ENCODE peak calls at places on chromosomes 12 and 14, in nine cellular contexts. One of them, this sample, is unnamed.

GRCh38 chr14:85248881-85249635 is 280.9 kb upstream of the FLRT2 start:
- DNase-seq in CD8-positive, alpha-beta T cell: no peak
- DNase-seq in B cell: no peak
- DNase-seq in mesothelial cell of epicardium: no peak
- DNase-seq in stomach: no peak
- DNase-seq in upper lobe of left lung: no peak
- DNase-seq in progenitor cell of endocrine pancreas: no peak
- DNase-seq in dorsolateral prefrontal cortex: no peak
- DNase-seq in RWPE1: peak
- DNase-seq in this sample: no peak

GRCh38 chr12:120684523-120684932 is 2.4 kb upstream of the MLEC start:
- DNase-seq in B cell: no peak
- DNase-seq in RWPE1: no peak
- DNase-seq in mesothelial cell of epicardium: no peak
- DNase-seq in dorsolateral prefrontal cortex: no peak
- DNase-seq in stomach: no peak
- DNase-seq in CD8-positive, alpha-beta T cell: no peak
- DNase-seq in upper lobe of left lung: no peak
- DNase-seq in progenitor cell of endocrine pancreas: no peak
- DNase-seq in this sample: no peak

GRCh38 chr12:7712841-7713442 is 1.7 kb downstream of the DPPA3 start:
- DNase-seq in progenitor cell of endocrine pancreas: no peak
- DNase-seq in dorsolateral prefrontal cortex: no peak
- DNase-seq in upper lobe of left lung: peak
- DNase-seq in mesothelial cell of epicardium: no peak
- DNase-seq in CD8-positive, alpha-beta T cell: no peak
- DNase-seq in RWPE1: no peak
- DNase-seq in stomach: no peak
- DNase-seq in B cell: no peak
- DNase-seq in this sample: no peak

GRCh38 chr12:83818888-83819287 is 1093.7 kb downstream of the SLC6A15 start:
- DNase-seq in B cell: no peak
- DNase-seq in stomach: no peak
- DNase-seq in CD8-positive, alpha-beta T cell: no peak
- DNase-seq in RWPE1: peak
- DNase-seq in dorsolateral prefrontal cortex: no peak
- DNase-seq in progenitor cell of endocrine pancreas: no peak
- DNase-seq in mesothelial cell of epicardium: no peak
- DNase-seq in upper lobe of left lung: no peak
- DNase-seq in this sample: no peak

GRCh38 chr14:91493169-91493568 is 16.9 kb downstream of the PPP4R3A start:
- DNase-seq in progenitor cell of endocrine pancreas: no peak
- DNase-seq in RWPE1: no peak
- DNase-seq in mesothelial cell of epicardium: no peak
- DNase-seq in upper lobe of left lung: no peak
- DNase-seq in dorsolateral prefrontal cortex: no peak
- DNase-seq in CD8-positive, alpha-beta T cell: no peak
- DNase-seq in stomach: no peak
- DNase-seq in B cell: no peak
- DNase-seq in this sample: no peak

GRCh38 chr12:109961612-109962011 is 34.6 kb downstream of the GIT2 start:
- DNase-seq in B cell: no peak
- DNase-seq in dorsolateral prefrontal cortex: no peak
- DNase-seq in CD8-positive, alpha-beta T cell: no peak
- DNase-seq in mesothelial cell of epicardium: no peak
- DNase-seq in progenitor cell of endocrine pancreas: no peak
- DNase-seq in upper lobe of left lung: no peak
- DNase-seq in stomach: no peak
- DNase-seq in RWPE1: no peak
- DNase-seq in this sample: no peak

GRCh38 chr12:81888961-81889360 is 129.8 kb upstream of the PPFIA2 start:
- DNase-seq in mesothelial cell of epicardium: no peak
- DNase-seq in stomach: no peak
- DNase-seq in B cell: no peak
- DNase-seq in progenitor cell of endocrine pancreas: no peak
- DNase-seq in CD8-positive, alpha-beta T cell: no peak
- DNase-seq in upper lobe of left lung: no peak
- DNase-seq in RWPE1: no peak
- DNase-seq in dorsolateral prefrontal cortex: no peak
- DNase-seq in this sample: no peak

GRCh38 chr14:99605299-99605961 is 1.4 kb upstream of the CCDC85C start:
- DNase-seq in B cell: peak
- DNase-seq in dorsolateral prefrontal cortex: peak
- DNase-seq in progenitor cell of endocrine pancreas: peak
- DNase-seq in RWPE1: peak
- DNase-seq in CD8-positive, alpha-beta T cell: peak
- DNase-seq in stomach: peak
- DNase-seq in mesothelial cell of epicardium: peak
- DNase-seq in upper lobe of left lung: peak
- DNase-seq in this sample: peak

GRCh38 chr12:118175823-118176447 is 40.0 kb downstream of the PEBP1 start:
- DNase-seq in mesothelial cell of epicardium: no peak
- DNase-seq in RWPE1: no peak
- DNase-seq in progenitor cell of endocrine pancreas: no peak
- DNase-seq in CD8-positive, alpha-beta T cell: no peak
- DNase-seq in dorsolateral prefrontal cortex: no peak
- DNase-seq in upper lobe of left lung: no peak
- DNase-seq in stomach: no peak
- DNase-seq in B cell: peak
- DNase-seq in this sample: no peak

GRCh38 chr14:102344485-102344884 is 18.2 kb downstream of the CINP start:
- DNase-seq in RWPE1: no peak
- DNase-seq in B cell: no peak
- DNase-seq in mesothelial cell of epicardium: no peak
- DNase-seq in CD8-positive, alpha-beta T cell: no peak
- DNase-seq in upper lobe of left lung: no peak
- DNase-seq in stomach: no peak
- DNase-seq in dorsolateral prefrontal cortex: peak
- DNase-seq in progenitor cell of endocrine pancreas: no peak
- DNase-seq in this sample: no peak

GRCh38 chr12:83954939-83955601 is 957.5 kb downstream of the SLC6A15 start:
- DNase-seq in stomach: no peak
- DNase-seq in RWPE1: no peak
- DNase-seq in mesothelial cell of epicardium: no peak
- DNase-seq in dorsolateral prefrontal cortex: no peak
- DNase-seq in CD8-positive, alpha-beta T cell: no peak
- DNase-seq in upper lobe of left lung: no peak
- DNase-seq in B cell: no peak
- DNase-seq in progenitor cell of endocrine pancreas: no peak
- DNase-seq in this sample: no peak

GRCh38 chr12:81170072-81170471 is 92.2 kb downstream of the ACSS3 start:
- DNase-seq in progenitor cell of endocrine pancreas: no peak
- DNase-seq in stomach: no peak
- DNase-seq in B cell: no peak
- DNase-seq in mesothelial cell of epicardium: no peak
- DNase-seq in RWPE1: peak
- DNase-seq in CD8-positive, alpha-beta T cell: no peak
- DNase-seq in dorsolateral prefrontal cortex: no peak
- DNase-seq in upper lobe of left lung: no peak
- DNase-seq in this sample: no peak

GRCh38 chr12:45125997-45126396 is 75.1 kb upstream of the DBX2 start:
- DNase-seq in dorsolateral prefrontal cortex: no peak
- DNase-seq in progenitor cell of endocrine pancreas: no peak
- DNase-seq in CD8-positive, alpha-beta T cell: no peak
- DNase-seq in RWPE1: peak
- DNase-seq in upper lobe of left lung: no peak
- DNase-seq in mesothelial cell of epicardium: no peak
- DNase-seq in stomach: no peak
- DNase-seq in B cell: no peak
- DNase-seq in this sample: no peak

GRCh38 chr12:45124485-45125155 is 73.7 kb upstream of the DBX2 start:
- DNase-seq in upper lobe of left lung: no peak
- DNase-seq in progenitor cell of endocrine pancreas: no peak
- DNase-seq in dorsolateral prefrontal cortex: no peak
- DNase-seq in mesothelial cell of epicardium: no peak
- DNase-seq in RWPE1: no peak
- DNase-seq in stomach: no peak
- DNase-seq in B cell: no peak
- DNase-seq in CD8-positive, alpha-beta T cell: no peak
- DNase-seq in this sample: no peak

GRCh38 chr12:45122776-45123380 is 72.0 kb upstream of the DBX2 start:
- DNase-seq in mesothelial cell of epicardium: no peak
- DNase-seq in dorsolateral prefrontal cortex: no peak
- DNase-seq in B cell: no peak
- DNase-seq in CD8-positive, alpha-beta T cell: no peak
- DNase-seq in progenitor cell of endocrine pancreas: no peak
- DNase-seq in stomach: no peak
- DNase-seq in upper lobe of left lung: no peak
- DNase-seq in RWPE1: peak
- DNase-seq in this sample: no peak

GRCh38 chr12:45121224-45121623 is 70.3 kb upstream of the DBX2 start:
- DNase-seq in upper lobe of left lung: no peak
- DNase-seq in stomach: no peak
- DNase-seq in mesothelial cell of epicardium: no peak
- DNase-seq in RWPE1: no peak
- DNase-seq in CD8-positive, alpha-beta T cell: no peak
- DNase-seq in B cell: no peak
- DNase-seq in progenitor cell of endocrine pancreas: no peak
- DNase-seq in dorsolateral prefrontal cortex: no peak
- DNase-seq in this sample: no peak
- TF ChIP-seq CTCF in upper lobe of left lung: no peak
- TF ChIP-seq CTCF in stomach: no peak
- TF ChIP-seq CTCF in mesothelial cell of epicardium: peak
- TF ChIP-seq CTCF in RWPE1: no peak
- TF ChIP-seq CTCF in CD8-positive, alpha-beta T cell: no peak
- TF ChIP-seq CTCF in B cell: peak
- TF ChIP-seq CTCF in progenitor cell of endocrine pancreas: peak
- TF ChIP-seq CTCF in dorsolateral prefrontal cortex: no peak
- TF ChIP-seq CTCF in this sample: no peak

GRCh38 chr14:92787554-92787953 is 6.6 kb upstream of the GOLGA5 start:
- DNase-seq in RWPE1: no peak
- DNase-seq in mesothelial cell of epicardium: no peak
- DNase-seq in upper lobe of left lung: no peak
- DNase-seq in dorsolateral prefrontal cortex: no peak
- DNase-seq in stomach: no peak
- DNase-seq in B cell: no peak
- DNase-seq in progenitor cell of endocrine pancreas: no peak
- DNase-seq in CD8-positive, alpha-beta T cell: no peak
- DNase-seq in this sample: no peak
- TF ChIP-seq CTCF in RWPE1: no peak
- TF ChIP-seq CTCF in mesothelial cell of epicardium: no peak
- TF ChIP-seq CTCF in upper lobe of left lung: no peak
- TF ChIP-seq CTCF in dorsolateral prefrontal cortex: no peak
- TF ChIP-seq CTCF in stomach: no peak
- TF ChIP-seq CTCF in B cell: no peak
- TF ChIP-seq CTCF in progenitor cell of endocrine pancreas: no peak
- TF ChIP-seq CTCF in CD8-positive, alpha-beta T cell: no peak
- TF ChIP-seq CTCF in this sample: no peak

GRCh38 chr14:104137297-104138097 is 890 bp upstream of the KIF26A start:
- DNase-seq in RWPE1: peak
- DNase-seq in progenitor cell of endocrine pancreas: peak
- DNase-seq in B cell: no peak
- DNase-seq in stomach: peak
- DNase-seq in mesothelial cell of epicardium: peak
- DNase-seq in CD8-positive, alpha-beta T cell: peak
- DNase-seq in dorsolateral prefrontal cortex: peak
- DNase-seq in upper lobe of left lung: peak
- DNase-seq in this sample: no peak
- TF ChIP-seq CTCF in RWPE1: peak
- TF ChIP-seq CTCF in progenitor cell of endocrine pancreas: peak
- TF ChIP-seq CTCF in B cell: peak
- TF ChIP-seq CTCF in stomach: peak
- TF ChIP-seq CTCF in mesothelial cell of epicardium: peak
- TF ChIP-seq CTCF in CD8-positive, alpha-beta T cell: peak
- TF ChIP-seq CTCF in dorsolateral prefrontal cortex: peak
- TF ChIP-seq CTCF in upper lobe of left lung: peak
- TF ChIP-seq CTCF in this sample: peak

DNA sequence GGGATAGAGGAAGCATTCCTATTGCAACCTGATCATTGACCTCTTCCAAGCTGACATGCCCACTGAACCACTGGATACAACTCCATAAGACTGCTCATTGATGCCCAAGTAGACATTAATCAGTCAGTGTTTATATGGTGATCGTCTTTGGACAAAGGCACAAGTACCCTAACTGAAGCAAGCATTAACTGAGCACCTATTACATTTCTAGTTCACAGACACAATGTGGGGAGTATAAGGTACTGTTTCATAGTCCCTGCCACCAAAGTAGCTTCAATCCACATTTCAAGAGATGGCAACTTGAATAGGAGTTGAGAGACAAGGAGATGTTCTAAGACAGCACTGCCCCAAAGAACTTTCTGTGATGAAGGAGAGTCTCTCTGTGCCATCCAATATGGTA is 10.9 kb upstream of the COL2A1 start:
- DNase-seq in dorsolateral prefrontal cortex: no peak
- DNase-seq in progenitor cell of endocrine pancreas: no peak
- DNase-seq in upper lobe of left lung: no peak
- DNase-seq in CD8-positive, alpha-beta T cell: no peak
- DNase-seq in mesothelial cell of epicardium: no peak
- DNase-seq in stomach: no peak
- DNase-seq in B cell: no peak
- DNase-seq in RWPE1: no peak
- DNase-seq in this sample: no peak
- TF ChIP-seq CTCF in dorsolateral prefrontal cortex: no peak
- TF ChIP-seq CTCF in progenitor cell of endocrine pancreas: no peak
- TF ChIP-seq CTCF in upper lobe of left lung: no peak
- TF ChIP-seq CTCF in CD8-positive, alpha-beta T cell: no peak
- TF ChIP-seq CTCF in mesothelial cell of epicardium: no peak
- TF ChIP-seq CTCF in stomach: no peak
- TF ChIP-seq CTCF in B cell: no peak
- TF ChIP-seq CTCF in RWPE1: no peak
- TF ChIP-seq CTCF in this sample: no peak

GRCh38 chr12:104064842-104065441 is 611 bp downstream of the HCFC2 start:
- DNase-seq in CD8-positive, alpha-beta T cell: no peak
- DNase-seq in stomach: no peak
- DNase-seq in B cell: no peak
- DNase-seq in upper lobe of left lung: peak
- DNase-seq in progenitor cell of endocrine pancreas: no peak
- DNase-seq in mesothelial cell of epicardium: no peak
- DNase-seq in RWPE1: peak
- DNase-seq in dorsolateral prefrontal cortex: peak
- DNase-seq in this sample: no peak

GRCh38 chr12:104059963-104060362 is 4.4 kb upstream of the HCFC2 start:
- DNase-seq in mesothelial cell of epicardium: no peak
- DNase-seq in progenitor cell of endocrine pancreas: no peak
- DNase-seq in CD8-positive, alpha-beta T cell: no peak
- DNase-seq in B cell: no peak
- DNase-seq in RWPE1: no peak
- DNase-seq in dorsolateral prefrontal cortex: no peak
- DNase-seq in upper lobe of left lung: no peak
- DNase-seq in stomach: no peak
- DNase-seq in this sample: no peak

GRCh38 chr12:104060791-104061190 is 3.5 kb upstream of the HCFC2 start:
- DNase-seq in RWPE1: peak
- DNase-seq in CD8-positive, alpha-beta T cell: no peak
- DNase-seq in dorsolateral prefrontal cortex: no peak
- DNase-seq in upper lobe of left lung: no peak
- DNase-seq in stomach: no peak
- DNase-seq in progenitor cell of endocrine pancreas: no peak
- DNase-seq in mesothelial cell of epicardium: no peak
- DNase-seq in B cell: no peak
- DNase-seq in this sample: no peak

GRCh38 chr12:104063712-104064030 is 660 bp upstream of the HCFC2 start:
- DNase-seq in RWPE1: no peak
- DNase-seq in CD8-positive, alpha-beta T cell: no peak
- DNase-seq in stomach: no peak
- DNase-seq in B cell: no peak
- DNase-seq in dorsolateral prefrontal cortex: no peak
- DNase-seq in mesothelial cell of epicardium: no peak
- DNase-seq in upper lobe of left lung: no peak
- DNase-seq in progenitor cell of endocrine pancreas: no peak
- DNase-seq in this sample: no peak

GRCh38 chr12:104064031-104064841 is at the start of gene HCFC2:
- DNase-seq in RWPE1: peak
- DNase-seq in stomach: peak
- DNase-seq in B cell: peak
- DNase-seq in CD8-positive, alpha-beta T cell: peak
- DNase-seq in mesothelial cell of epicardium: peak
- DNase-seq in progenitor cell of endocrine pancreas: peak
- DNase-seq in dorsolateral prefrontal cortex: peak
- DNase-seq in upper lobe of left lung: peak
- DNase-seq in this sample: peak
- TF ChIP-seq CTCF in RWPE1: no peak
- TF ChIP-seq CTCF in stomach: no peak
- TF ChIP-seq CTCF in B cell: no peak
- TF ChIP-seq CTCF in CD8-positive, alpha-beta T cell: no peak
- TF ChIP-seq CTCF in mesothelial cell of epicardium: no peak
- TF ChIP-seq CTCF in progenitor cell of endocrine pancreas: no peak
- TF ChIP-seq CTCF in dorsolateral prefrontal cortex: no peak
- TF ChIP-seq CTCF in upper lobe of left lung: no peak
- TF ChIP-seq CTCF in this sample: no peak

This sample was measured in gastrocnemius medialis.